ENCODE peak calls at places on chromosome 17, in ten cellular contexts. M, A, P, Q, J, V, C, F, W and G are unnamed samples.

GRCh38 chr17:12021604-12022003 is 927 bp downstream of the MAP2K4 start:
- DNase-seq in M (no peak), A (no peak), P (no peak), Q (no peak), J (no peak), V (no peak), C (no peak), F (no peak), W (no peak), G (no peak)

GRCh38 chr17:80187493-80187892 is 17.7 kb downstream of the CARD14 start:
- DNase-seq in M (no peak), A (no peak), P (no peak), Q (no peak), J (no peak), V (peak), C (no peak), F (no peak), W (peak), G (no peak)

GRCh38 chr17:350706-351435 is 1.7 kb downstream of the RPH3AL start:
- DNase-seq in M (no peak), A (no peak), P (no peak), Q (no peak), J (no peak), V (no peak), C (no peak), F (no peak), W (peak), G (no peak)

GRCh38 chr17:31413081-31413799 is 21.8 kb downstream of the RAB11FIP4 start:
- DNase-seq in M (no peak), A (no peak), P (no peak), Q (no peak), J (no peak), V (no peak), C (no peak), F (no peak), W (no peak), G (no peak)

GRCh38 chr17:57552114-57552601 is 192.9 kb downstream of the CCDC182 start:
- DNase-seq in M (peak), A (no peak), P (no peak), Q (no peak), J (no peak), V (no peak), C (no peak), F (no peak), W (no peak), G (peak)

GRCh38 chr17:70976447-70976846 is 807.1 kb downstream of the KCNJ2 start:
- DNase-seq in M (no peak), A (no peak), P (no peak), Q (no peak), J (no peak), V (no peak), C (no peak), F (no peak), W (no peak), G (no peak)

GRCh38 chr17:63495471-63495870 is 18.6 kb downstream of the ACE start:
- DNase-seq in M (no peak), A (no peak), P (no peak), Q (no peak), J (no peak), V (no peak), C (no peak), F (no peak), W (no peak), G (no peak)

GRCh38 chr17:48961516-48962233 is 6.7 kb downstream of the GIP start:
- DNase-seq in M (peak), A (no peak), P (no peak), Q (no peak), J (no peak), V (no peak), C (no peak), F (no peak), W (no peak), G (no peak)

GRCh38 chr17:57665696-57666095 is 79.4 kb downstream of the CCDC182 start:
- DNase-seq in M (no peak), A (no peak), P (no peak), Q (no peak), J (no peak), V (peak), C (no peak), F (no peak), W (no peak), G (no peak)

GRCh38 chr17:18235743-18236256 is 10.4 kb downstream of the LLGL1 start:
- DNase-seq in M (no peak), A (no peak), P (no peak), Q (no peak), J (peak), V (no peak), C (no peak), F (no peak), W (no peak), G (no peak)

GRCh38 chr17:60169921-60170817 is 20.4 kb downstream of the CA4 start:
- DNase-seq in M (no peak), A (no peak), P (no peak), Q (no peak), J (no peak), V (no peak), C (no peak), F (no peak), W (peak), G (no peak)

GRCh38 chr17:57038486-57038885 is 46.6 kb upstream of the AKAP1 start:
- DNase-seq in M (no peak), A (no peak), P (no peak), Q (no peak), J (no peak), V (no peak), C (no peak), F (no peak), W (no peak), G (no peak)

GRCh38 chr17:46978489-46979022 is 497 bp downstream of the RPRML start:
- DNase-seq in M (no peak), A (no peak), P (no peak), Q (no peak), J (no peak), V (no peak), C (no peak), F (no peak), W (peak), G (peak)

GRCh38 chr17:63841350-63842172 is 924 bp downstream of the SMARCD2 start:
- DNase-seq in M (no peak), A (no peak), P (no peak), Q (no peak), J (no peak), V (peak), C (no peak), F (no peak), W (peak), G (no peak)